ENCODE peak calls at places on chromosomes 2 and 18, in seven cellular contexts. N, I, U, K, B, R and G are unnamed samples.

GRCh38 chr18:7755753-7756475 is 188.8 kb downstream of the PTPRM start:
- DNase-seq in B (no peak), N (peak), K (no peak), I (peak), U (no peak), R (no peak), G (no peak)

GRCh38 chr2:203664029-203664755 is 42.2 kb upstream of the CD28 start:
- DNase-seq in I (no peak), U (no peak), R (no peak), K (no peak), B (peak), N (no peak), G (no peak)

GRCh38 chr2:84057917-84058316 is 401.2 kb downstream of the SUCLG1 start:
- DNase-seq in I (no peak), U (no peak), R (no peak), K (no peak), B (no peak), N (no peak), G (no peak)

GRCh38 chr18:42182728-42183700 is 228.0 kb downstream of the PIK3C3 start:
- DNase-seq in B (no peak), N (peak), R (no peak), U (peak), I (peak), K (no peak), G (no peak)

GRCh38 chr2:98884658-98885057 is 51.4 kb downstream of the CRACDL start:
- DNase-seq in R (no peak), N (no peak), I (no peak), U (no peak), K (no peak), B (no peak), G (no peak)

GRCh38 chr2:76958749-76959148 is 563.4 kb downstream of the LRRTM4 start:
- DNase-seq in U (peak), N (peak), I (peak), R (peak), K (peak), B (no peak), G (no peak)

GRCh38 chr2:96430394-96430988 is 74.7 kb downstream of the NEURL3 start:
- DNase-seq in U (no peak), R (no peak), K (no peak), I (no peak), B (peak), N (no peak), G (no peak)

GRCh38 chr2:11494310-11494709 is 28.3 kb upstream of the E2F6 start:
- DNase-seq in K (no peak), I (no peak), R (no peak), U (no peak), N (no peak), B (no peak), G (no peak)

GRCh38 chr18:46046126-46046525 is 25.9 kb downstream of the PSTPIP2 start:
- DNase-seq in B (no peak), K (peak), N (no peak), U (no peak), R (no peak), I (no peak), G (no peak)

GRCh38 chr2:59804662-59805258 is 748.7 kb downstream of the BCL11A start:
- DNase-seq in N (no peak), B (no peak), U (no peak), R (peak), K (no peak), I (no peak), G (no peak)

GRCh38 chr18:50056185-50056584 is 138.8 kb downstream of the MYO5B start:
- DNase-seq in N (no peak), B (no peak), I (no peak), K (no peak), R (no peak), U (no peak), G (no peak)

GRCh38 chr2:197810490-197810889 is 6.1 kb downstream of the PLCL1 start:
- DNase-seq in K (no peak), U (no peak), B (no peak), R (no peak), I (no peak), N (no peak), G (no peak)

GRCh38 chr18:3654442-3655253 is 204.7 kb downstream of the TGIF1 start:
- DNase-seq in B (no peak), N (no peak), I (peak), R (no peak), U (no peak), K (no peak), G (no peak)

GRCh38 chr2:111049792-111050640 is 70.7 kb upstream of the BCL2L11 start:
- DNase-seq in B (peak), U (no peak), R (no peak), I (peak), K (no peak), N (peak), G (peak)

GRCh38 chr2:100610381-100610831 is 47.6 kb downstream of the PDCL3 start:
- DNase-seq in U (peak), B (peak), N (peak), K (peak), R (peak), I (peak), G (peak)

GRCh38 chr2:176112375-176113302 is 3.9 kb upstream of the HOXD10 start:
- DNase-seq in U (no peak), K (no peak), R (no peak), N (peak), B (no peak), I (no peak), G (no peak)

GRCh38 chr2:15687720-15688119 is 96.1 kb downstream of the DDX1 start:
- DNase-seq in R (no peak), U (no peak), N (no peak), I (no peak), K (no peak), B (no peak), G (no peak)

GRCh38 chr2:101844055-101844635 is 146.6 kb downstream of the MAP4K4 start:
- DNase-seq in B (no peak), R (no peak), N (peak), I (no peak), K (no peak), U (peak), G (no peak)

GRCh38 chr2:197300139-197300538 is 10.4 kb downstream of the ANKRD44 start:
- DNase-seq in N (no peak), U (peak), B (no peak), I (no peak), R (no peak), K (no peak), G (no peak)

GRCh38 chr2:217723078-217723477 is 279.7 kb downstream of the TNS1 start:
- DNase-seq in R (no peak), U (no peak), K (no peak), N (peak), B (no peak), I (no peak), G (no peak)

GRCh38 chr2:28753043-28753683 is 1.5 kb downstream of the PPP1CB start:
- DNase-seq in N (peak), U (peak), R (peak), K (peak), B (peak), I (peak), G (peak)

GRCh38 chr18:59142274-59142673 is 2.6 kb downstream of the SEC11C start:
- DNase-seq in U (no peak), I (no peak), K (no peak), N (no peak), R (no peak), B (no peak), G (peak)

GRCh38 chr2:20144861-20145260 is 80.1 kb downstream of the SDC1 start:
- DNase-seq in I (no peak), N (no peak), R (no peak), K (no peak), U (no peak), B (no peak), G (no peak)

GRCh38 chr2:180449171-180449570 is 442.1 kb upstream of the CWC22 start:
- DNase-seq in R (no peak), B (no peak), I (no peak), K (no peak), U (no peak), N (peak), G (no peak)

GRCh38 chr2:3079959-3080948 is 297.4 kb downstream of the EIPR1 start:
- DNase-seq in U (no peak), B (no peak), I (no peak), K (no peak), N (no peak), R (no peak), G (no peak)

GRCh38 chr2:203891474-203891873 is 23.9 kb downstream of the CTLA4 start:
- DNase-seq in N (peak), B (no peak), R (no peak), U (no peak), I (no peak), K (no peak), G (peak)

GRCh38 chr2:130337735-130338325 is 4.9 kb upstream of the IMP4 start:
- DNase-seq in U (no peak), I (peak), N (peak), B (no peak), K (no peak), R (no peak), G (no peak)

GRCh38 chr18:79608069-79608468 is 71.5 kb upstream of the CTDP1 start:
- DNase-seq in R (no peak), I (no peak), B (no peak), U (no peak), K (no peak), N (peak), G (no peak)

GRCh38 chr2:406876-407275 is 119.0 kb upstream of the ALKAL2 start:
- DNase-seq in I (no peak), B (no peak), N (no peak), K (no peak), R (no peak), U (no peak), G (no peak)

GRCh38 chr2:102186676-102187190 is at the start of gene IL1RL2:
- DNase-seq in K (no peak), N (peak), B (no peak), R (no peak), I (peak), U (no peak), G (no peak)

GRCh38 chr18:48581941-48582340 is 43.1 kb downstream of the CTIF start:
- DNase-seq in B (no peak), I (no peak), U (no peak), N (no peak), K (no peak), R (no peak), G (no peak)

GRCh38 chr2:240139011-240139441 is 1.4 kb downstream of the OTOS start:
- DNase-seq in I (no peak), K (no peak), R (no peak), N (no peak), U (no peak), B (no peak), G (no peak)

GRCh38 chr2:46171996-46172546 is 125.1 kb upstream of the EPAS1 start:
- DNase-seq in I (no peak), R (no peak), K (no peak), N (no peak), B (no peak), U (peak), G (no peak)

GRCh38 chr2:64374686-64375085 is 79.3 kb upstream of the LGALSL start:
- DNase-seq in U (peak), R (no peak), I (no peak), K (no peak), N (no peak), B (no peak), G (no peak)

GRCh38 chr2:229087843-229088520 is 183.1 kb downstream of the PID1 start:
- DNase-seq in R (no peak), K (no peak), N (no peak), I (no peak), U (no peak), B (no peak), G (no peak)

GRCh38 chr2:45236268-45236667 is 227.0 kb upstream of the SIX2 start:
- DNase-seq in B (no peak), I (no peak), R (no peak), K (no peak), U (no peak), N (no peak), G (no peak)

GRCh38 chr18:6776193-6776592 is 46.7 kb downstream of the ARHGAP28 start:
- DNase-seq in U (no peak), B (no peak), N (peak), R (peak), I (peak), K (no peak), G (no peak)

DNA sequence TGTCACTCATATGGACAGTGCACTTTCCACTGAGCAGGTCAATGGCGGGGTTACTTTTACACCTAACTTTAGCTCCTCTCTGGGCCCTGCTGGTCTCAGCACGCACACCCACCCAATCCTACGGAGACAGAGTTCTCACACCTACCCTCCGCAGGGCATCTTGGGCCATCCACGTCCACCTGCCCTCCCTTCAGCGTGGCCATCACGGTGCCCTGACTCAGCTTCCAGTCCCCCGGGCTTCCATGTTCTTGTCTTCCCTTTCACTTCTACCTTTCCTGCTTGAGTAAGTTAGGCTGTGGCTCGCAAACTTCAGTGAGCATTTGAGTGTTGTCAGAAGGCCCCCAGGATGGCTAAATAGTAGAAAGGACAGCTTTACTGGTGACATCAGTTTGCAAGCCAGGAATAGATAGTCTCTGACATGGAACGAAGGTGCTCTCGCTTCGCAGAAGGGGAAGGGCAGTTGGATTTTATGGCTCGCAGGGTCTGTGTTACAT is 232.4 kb downstream of the SEPTIN10 start:
- DNase-seq in R (no peak), I (no peak), K (no peak), N (no peak), B (no peak), U (no peak), G (no peak)
- TF ChIP-seq EZH2phosphoT487 in R (no peak), I (no peak), K (no peak), N (no peak), B (no peak), U (no peak), G (no peak)

GRCh38 chr2:33660416-33661118 is 61.5 kb upstream of the FAM98A start:
- DNase-seq in K (no peak), I (no peak), R (no peak), B (no peak), N (no peak), U (peak), G (no peak)
- TF ChIP-seq EZH2phosphoT487 in K (no peak), I (no peak), R (no peak), B (no peak), N (no peak), U (no peak), G (no peak)

DNA sequence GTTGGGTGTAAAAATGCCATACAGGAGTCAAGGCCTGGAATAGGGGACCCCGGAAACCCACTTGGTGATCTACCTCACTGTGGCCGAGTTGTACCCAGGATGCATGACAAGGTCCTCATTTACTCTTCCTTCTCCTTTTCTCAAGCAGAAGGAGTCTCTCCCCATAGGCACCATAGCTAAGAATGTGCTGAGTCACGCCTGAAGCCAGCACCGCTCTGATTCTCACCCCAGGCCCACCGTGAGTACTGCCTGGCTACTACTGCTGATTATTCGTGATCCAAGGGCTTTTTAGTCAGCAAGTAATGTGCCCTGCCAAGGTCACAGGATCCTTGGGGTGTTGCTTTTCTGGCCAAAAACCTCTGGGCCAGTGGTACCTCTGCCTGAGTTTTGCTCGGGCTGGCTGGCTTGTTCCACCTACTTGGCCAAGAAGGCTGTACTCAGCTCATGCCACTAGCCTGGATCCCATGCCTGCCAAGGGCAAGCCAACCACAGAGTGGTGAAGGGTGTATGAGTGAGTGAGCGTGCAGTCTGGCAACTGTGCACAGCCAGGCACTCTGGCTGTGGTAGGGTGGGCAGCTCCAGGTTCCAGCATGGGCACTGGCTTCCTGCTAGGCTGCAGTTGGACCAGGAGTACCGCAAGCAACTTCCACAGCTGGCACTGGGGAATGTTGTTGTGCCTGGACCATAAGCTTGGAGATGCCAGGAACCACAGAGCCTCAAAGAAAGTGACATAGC is 650.1 kb upstream of the VRK2 start:
- DNase-seq in N (peak), R (no peak), K (peak), I (no peak), U (no peak), B (no peak), G (no peak)
- TF ChIP-seq EZH2phosphoT487 in N (no peak), R (no peak), K (no peak), I (no peak), U (no peak), B (no peak), G (no peak)

GRCh38 chr2:218852911-218853667 is 6.5 kb upstream of the WNT6 start:
- DNase-seq in B (peak), U (peak), R (peak), K (peak), I (peak), N (peak), G (peak)

GRCh38 chr2:218851286-218851685 is 8.3 kb upstream of the WNT6 start:
- DNase-seq in I (no peak), N (no peak), U (no peak), R (no peak), K (no peak), B (no peak), G (no peak)

GRCh38 chr2:218853766-218854165 is 5.8 kb upstream of the WNT6 start:
- DNase-seq in U (peak), B (no peak), N (peak), K (no peak), R (no peak), I (peak), G (no peak)

GRCh38 chr2:218850796-218851195 is 8.8 kb upstream of the WNT6 start:
- DNase-seq in I (no peak), K (no peak), U (no peak), B (no peak), N (no peak), R (no peak), G (no peak)

GRCh38 chr2:218849721-218850120 is 9.9 kb upstream of the WNT6 start:
- DNase-seq in K (no peak), N (no peak), B (no peak), U (peak), I (no peak), R (no peak), G (no peak)
- TF ChIP-seq EZH2phosphoT487 in K (no peak), N (no peak), B (no peak), U (no peak), I (no peak), R (no peak), G (no peak)

DNA sequence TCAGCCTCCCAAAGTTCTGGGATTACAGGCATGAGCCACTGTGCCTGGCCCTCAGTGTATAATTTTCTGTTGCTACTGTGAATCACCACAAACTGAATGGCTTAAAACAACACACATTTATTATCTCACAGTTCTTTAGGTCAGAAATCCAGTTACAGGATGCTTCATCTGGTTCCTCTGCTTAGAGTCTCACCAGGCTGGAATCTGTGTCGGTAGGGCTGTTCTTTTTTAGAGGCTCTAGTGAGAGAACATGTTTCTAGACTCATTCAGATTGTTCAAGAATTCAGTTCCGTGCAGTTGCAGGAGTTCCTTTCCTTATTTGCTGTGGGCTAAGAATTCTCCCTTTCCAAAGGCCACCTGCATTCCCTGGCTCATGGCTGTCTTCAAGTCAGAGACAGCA is 22.2 kb downstream of the CCDC121 start:
- DNase-seq in R (no peak), K (no peak), B (no peak), I (no peak), U (no peak), N (peak), G (no peak)
- TF ChIP-seq EZH2phosphoT487 in R (no peak), K (no peak), B (no peak), I (no peak), U (no peak), N (no peak), G (no peak)

GRCh38 chr18:22594155-22594690 is 176.5 kb upstream of the CTAGE1 start:
- DNase-seq in B (no peak), K (peak), I (no peak), R (no peak), N (no peak), U (no peak), G (no peak)
- TF ChIP-seq EZH2phosphoT487 in B (no peak), K (no peak), I (no peak), R (no peak), N (no peak), U (no peak), G (no peak)

GRCh38 chr2:127451981-127452380 is 33.8 kb downstream of the PROC start:
- DNase-seq in I (no peak), U (no peak), R (no peak), K (no peak), B (no peak), N (no peak), G (no peak)
- TF ChIP-seq EZH2phosphoT487 in I (no peak), U (no peak), R (no peak), K (no peak), B (no peak), N (no peak), G (no peak)

GRCh38 chr2:172083725-172084483 is 1.4 kb upstream of the DLX1 start:
- DNase-seq in R (peak), N (peak), K (peak), I (no peak), B (no peak), U (no peak), G (no peak)
- TF ChIP-seq EZH2phosphoT487 in R (peak), N (no peak), K (no peak), I (no peak), B (no peak), U (no peak), G (no peak)